ENCODE peak calls at places on chromosome 14, in five cellular contexts. W is suprapubic skin, E is A549, V is Peyer's patch, C is thyroid gland. P is an unnamed sample.

GRCh38 chr14:55454264-55455151 is 14.1 kb upstream of the TBPL2 start:
- DNase-seq in V (peak; percentile 57), W (no peak), E (no peak), C (peak; percentile 46), P (peak; percentile 40)

GRCh38 chr14:68208218-68208617 is 388.6 kb downstream of the RAD51B start:
- DNase-seq in E (no peak), V (no peak), W (no peak), C (no peak), P (no peak)

GRCh38 chr14:24372701-24373416 is 4.9 kb downstream of the NFATC4 start:
- DNase-seq in C (no peak), E (no peak), V (no peak), W (no peak), P (peak; percentile 82)

GRCh38 chr14:21102472-21103164 is 1.8 kb downstream of the TMEM253 start:
- DNase-seq in E (no peak), V (no peak), W (peak; percentile 66), C (no peak), P (no peak)

GRCh38 chr14:105999361-106000028 is 473.1 kb downstream of the TMEM121 start:
- DNase-seq in C (no peak), E (no peak), W (no peak), V (peak; percentile 66), P (peak; percentile 86)

GRCh38 chr14:85191986-85192385 is 338.0 kb upstream of the FLRT2 start:
- DNase-seq in V (no peak), E (no peak), W (no peak), C (no peak), P (no peak)

GRCh38 chr14:91506226-91506625 is 3.9 kb downstream of the PPP4R3A start:
- DNase-seq in V (no peak), C (no peak), E (no peak), W (no peak), P (no peak)

GRCh38 chr14:78340250-78340649 is 170.1 kb downstream of the NRXN3 start:
- DNase-seq in C (no peak), W (no peak), E (no peak), V (no peak), P (no peak)

GRCh38 chr14:104781271-104782077 is 14.1 kb downstream of the AKT1 start:
- DNase-seq in C (no peak), E (no peak), W (no peak), V (no peak), P (no peak)

GRCh38 chr14:63045612-63046320 is 508 bp upstream of the KCNH5 start:
- DNase-seq in E (peak; percentile 21), V (peak; percentile 41), C (peak; percentile 3), W (no peak), P (peak; percentile 16)

GRCh38 chr14:54567224-54567633 is 301 bp downstream of the SAMD4A start:
- DNase-seq in C (peak; percentile 50), W (peak; percentile 81), E (no peak), V (no peak), P (no peak)

GRCh38 chr14:77023001-77023996 is 5.2 kb downstream of the IRF2BPL start:
- DNase-seq in C (peak; percentile 81), E (no peak), V (peak; percentile 70), W (no peak), P (no peak)

GRCh38 chr14:99321955-99322730 is 50.1 kb upstream of the BCL11B start:
- DNase-seq in V (no peak), W (no peak), C (no peak), E (no peak), P (no peak)

GRCh38 chr14:68460541-68460940 is 332.3 kb downstream of the ZFP36L1 start:
- DNase-seq in C (no peak), W (no peak), V (no peak), E (no peak), P (no peak)

GRCh38 chr14:52112336-52113018 is 43.6 kb upstream of the NID2 start:
- DNase-seq in C (no peak), V (no peak), E (no peak), W (no peak), P (no peak)

GRCh38 chr14:29216774-29217232 is 450.2 kb downstream of the FOXG1 start:
- DNase-seq in V (no peak), C (no peak), W (no peak), E (no peak), P (no peak)

GRCh38 chr14:81222694-81223093 is 1.9 kb upstream of the GTF2A1 start:
- DNase-seq in C (no peak), W (no peak), E (no peak), V (no peak), P (no peak)

GRCh38 chr14:81220488-81220766 is 332 bp downstream of the GTF2A1 start:
- DNase-seq in W (no peak), E (no peak), C (no peak), V (no peak), P (no peak)

GRCh38 chr14:81220767-81221578 is at the start of gene GTF2A1:
- DNase-seq in C (peak; percentile 95), W (peak; percentile 97), V (peak; percentile 97), E (peak; percentile 80), P (peak; percentile 95)

GRCh38 chr14:81219821-81220487 is 805 bp downstream of the GTF2A1 start:
- DNase-seq in V (peak; percentile 63), W (peak; percentile 81), C (peak; percentile 55), E (no peak), P (no peak)

DNA sequence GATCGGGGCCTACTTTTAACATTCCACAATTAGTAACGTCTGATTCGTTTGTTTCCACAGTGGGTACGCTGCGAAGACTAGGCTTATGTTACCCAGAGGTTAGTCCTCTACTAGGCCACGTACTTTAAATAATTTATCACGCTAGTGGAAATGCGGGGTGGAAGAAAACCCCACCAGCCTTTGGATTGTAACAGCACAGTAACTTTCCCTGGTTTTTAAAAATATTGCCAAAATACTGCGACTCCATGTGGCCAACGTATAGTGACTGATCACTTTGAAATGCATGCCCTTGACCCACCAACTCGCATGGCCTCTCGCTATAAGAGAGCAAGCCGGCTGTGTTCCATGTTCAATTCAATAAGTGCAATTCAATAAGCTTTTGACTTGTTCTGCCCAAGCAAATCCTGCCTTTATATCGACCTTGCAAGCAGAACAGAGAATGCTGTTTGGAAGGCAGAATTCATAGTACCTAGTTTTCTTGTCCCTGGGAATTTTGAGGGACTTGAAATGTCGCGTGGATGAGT is 882 bp upstream of the GTF2A1 start:
- DNase-seq in W (no peak), C (no peak), E (no peak), V (no peak), P (no peak)
- TF ChIP-seq POLR2A in W (no peak), C (peak; percentile 50), E (no peak), V (no peak), P (no peak)

GRCh38 chr14:95180966-95181733 is 23.8 kb upstream of the DICER1 start:
- DNase-seq in V (no peak), E (no peak), C (no peak), W (no peak), P (no peak)

GRCh38 chr14:95184413-95184790 is 27.1 kb upstream of the DICER1 start:
- DNase-seq in V (no peak), C (peak; percentile 22), W (no peak), E (no peak), P (no peak)

GRCh38 chr14:95182379-95182778 is 25.1 kb upstream of the DICER1 start:
- DNase-seq in E (no peak), V (no peak), W (no peak), C (no peak), P (no peak)

GRCh38 chr14:95183532-95184412 is 26.4 kb upstream of the DICER1 start:
- DNase-seq in E (no peak), V (no peak), W (no peak), C (no peak), P (no peak)

DNA sequence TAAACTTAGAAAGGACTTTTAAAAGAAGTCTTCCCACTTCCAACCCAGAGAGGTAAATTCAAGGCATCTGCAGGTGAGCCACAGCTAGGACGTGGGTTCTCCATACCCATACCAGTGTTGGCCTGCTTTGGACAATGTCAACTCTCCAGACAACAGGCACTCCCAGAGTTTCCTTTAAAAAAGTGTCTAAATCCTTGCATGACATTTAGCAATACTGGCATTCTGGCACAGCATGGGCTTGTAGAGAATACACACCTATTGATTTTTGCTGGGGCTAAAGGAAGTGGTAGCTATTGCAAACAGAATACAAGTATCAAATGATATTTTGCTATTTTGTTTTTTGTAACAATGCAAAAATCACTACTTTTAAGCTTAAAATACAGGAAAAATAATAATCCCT is 25.8 kb upstream of the DICER1 start:
- DNase-seq in C (no peak), V (no peak), W (no peak), E (no peak), P (no peak)
- H3K4me3 ChIP-seq in C (no peak overlapping the region), V (no peak overlapping the region), W (no peak overlapping the region), E (no peak overlapping the region), P (no peak overlapping the region)

GRCh38 chr14:89909586-89909985 is 44.9 kb downstream of the EFCAB11 start:
- DNase-seq in C (no peak), W (no peak), E (no peak), V (no peak), P (no peak)

GRCh38 chr14:89911018-89911919 is 43.3 kb downstream of the EFCAB11 start:
- DNase-seq in V (peak; percentile 67), C (peak; percentile 46), W (no peak), E (no peak), P (no peak)

GRCh38 chr14:89910706-89911017 is 43.9 kb downstream of the EFCAB11 start:
- DNase-seq in W (no peak), E (no peak), C (no peak), V (no peak), P (no peak)

GRCh38 chr14:89915114-89915878 is 39.2 kb downstream of the EFCAB11 start:
- DNase-seq in E (peak; percentile 46), W (no peak), C (peak; percentile 62), V (no peak), P (no peak)

GRCh38 chr14:89912667-89913211 is 41.8 kb downstream of the EFCAB11 start:
- DNase-seq in W (no peak), V (no peak), E (peak; percentile 66), C (no peak), P (no peak)
- TF ChIP-seq POLR2A in W (no peak), V (no peak), E (no peak), C (no peak), P (no peak)

GRCh38 chr14:89442280-89442679 is 25.2 kb upstream of the FOXN3 start:
- DNase-seq in V (no peak), E (no peak), W (no peak), C (no peak), P (no peak)

GRCh38 chr14:89445252-89445973 is 28.4 kb upstream of the FOXN3 start:
- DNase-seq in C (no peak), E (no peak), V (no peak), W (no peak), P (no peak)

GRCh38 chr14:89444536-89445125 is 27.6 kb upstream of the FOXN3 start:
- DNase-seq in V (no peak), C (no peak), E (no peak), W (no peak), P (no peak)

GRCh38 chr14:89443002-89443660 is 26.1 kb upstream of the FOXN3 start:
- DNase-seq in C (no peak), E (no peak), W (no peak), V (no peak), P (no peak)

DNA sequence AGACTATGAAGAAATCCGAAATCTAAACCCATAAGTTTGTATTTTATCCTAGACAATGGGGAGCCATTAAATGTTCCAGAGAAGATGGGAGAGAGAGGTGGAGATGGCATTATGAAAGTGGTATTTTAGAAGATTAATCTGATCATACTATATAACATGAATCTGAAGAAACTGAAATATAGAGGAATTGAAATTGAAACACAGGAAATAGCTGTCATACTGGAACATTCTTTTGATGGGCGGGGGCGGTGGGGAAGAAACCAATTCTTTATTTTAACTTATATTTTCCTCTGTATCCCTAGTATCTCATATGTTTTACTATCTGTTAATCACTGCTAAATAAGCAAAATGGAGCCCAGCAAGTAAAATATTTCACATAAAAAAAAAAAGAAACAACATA is 27.0 kb upstream of the FOXN3 start:
- DNase-seq in V (no peak), C (no peak), E (no peak), W (no peak), P (no peak)
- H3K4me3 ChIP-seq in V (no peak overlapping the region), C (no peak overlapping the region), E (no peak overlapping the region), W (no peak overlapping the region), P (no peak overlapping the region)